ENCODE peak calls at places on chromosome 16, in ten cellular contexts. K is stimulated activated CD4-positive, alpha-beta T cell treated with anti-CD3 and anti-CD28 coated beads, TNF-alpha, amount 100 ng/mL, for 4 hours; F is aorta; A is mesendoderm; H is fibroblast of mammary gland; Y is CD4-positive, alpha-beta T cell; L is GM13977; I is HFFc6; Z is activated gamma-delta T cell treated with anti-CD3 and anti-CD28 coated beads, Interleukin-2, amount 50 U/mL, for 16 hours; G is adrenal gland. S is an unnamed sample.

GRCh38 chr16:12147681-12148479 is 171.3 kb downstream of the SNX29 start:
- DNase-seq in Z (no peak), K (no peak), I (no peak), H (no peak), G (peak; percentile 20), F (no peak), A (peak; percentile 60), Y (peak; percentile 5), L (no peak), S (no peak)

GRCh38 chr16:85306071-85306792 is 194.0 kb upstream of the CIBAR2 start:
- DNase-seq in L (peak; percentile 87), Y (peak; percentile 80), F (peak; percentile 97), I (peak; percentile 82), A (peak; percentile 78), H (peak; percentile 85), G (peak; percentile 92), Z (peak; percentile 57), K (peak; percentile 59), S (peak; percentile 99)

GRCh38 chr16:66476328-66477027 is 49.4 kb downstream of the BEAN1 start:
- DNase-seq in F (no peak), L (no peak), G (no peak), K (peak; percentile 17), I (no peak), Z (no peak), A (peak; percentile 50), Y (no peak), H (no peak), S (no peak)

GRCh38 chr16:82655315-82655714 is 28.5 kb downstream of the CDH13 start:
- DNase-seq in G (no peak), I (peak; percentile 86), Y (peak; percentile 72), H (peak; percentile 79), A (peak; percentile 50), Z (peak; percentile 61), L (no peak), F (peak; percentile 51), K (peak; percentile 53), S (peak; percentile 5)

GRCh38 chr16:58501242-58502131 is 1.5 kb downstream of the NDRG4 start:
- DNase-seq in K (no peak), G (no peak), A (peak; percentile 91), F (no peak), H (no peak), L (peak; percentile 50), Z (no peak), Y (peak; percentile 33), I (no peak), S (peak; percentile 33)

GRCh38 chr16:84692451-84692850 is 7.3 kb upstream of the USP10 start:
- DNase-seq in I (no peak), G (no peak), L (no peak), K (no peak), F (no peak), H (no peak), Y (no peak), Z (no peak), A (no peak), S (no peak)

GRCh38 chr16:75801307-75801706 is 75.0 kb upstream of the CPHXL start:
- DNase-seq in L (no peak), I (no peak), K (no peak), G (no peak), F (no peak), Y (no peak), A (no peak), H (peak; percentile 16), Z (no peak), S (no peak)

GRCh38 chr16:14179116-14179515 is 108.0 kb downstream of the MRTFB start:
- DNase-seq in H (peak; percentile 41), L (no peak), Z (no peak), I (no peak), G (no peak), F (no peak), Y (no peak), A (no peak), K (no peak), S (no peak)

GRCh38 chr16:14193316-14193871 is 122.3 kb downstream of the MRTFB start:
- DNase-seq in G (no peak), Z (peak; percentile 9), A (no peak), L (peak; percentile 57), H (no peak), K (peak; percentile 15), Y (peak; percentile 20), F (no peak), I (no peak), S (peak; percentile 71)

GRCh38 chr16:25093208-25094061 is 18.1 kb upstream of the LCMT1 start:
- DNase-seq in K (no peak), Y (no peak), I (no peak), A (no peak), H (no peak), F (no peak), L (peak; percentile 45), G (no peak), Z (no peak), S (no peak)

GRCh38 chr16:51067352-51067751 is 83.7 kb downstream of the SALL1 start:
- DNase-seq in K (no peak), Y (no peak), I (no peak), G (no peak), H (no peak), L (no peak), A (no peak), Z (no peak), F (no peak), S (no peak)

GRCh38 chr16:73951541-73951940 is 345.1 kb upstream of the PSMD7 start:
- DNase-seq in Z (no peak), L (no peak), H (no peak), I (no peak), K (no peak), G (no peak), A (no peak), Y (no peak), F (peak; percentile 40), S (no peak)

GRCh38 chr16:30699615-30700099 is 686 bp downstream of the SRCAP start:
- DNase-seq in H (no peak), I (no peak), L (no peak), Y (no peak), F (no peak), A (peak; percentile 12), K (no peak), G (no peak), Z (no peak), S (no peak)

GRCh38 chr16:4846503-4846900 is 586 bp downstream of the GLYR1 start:
- DNase-seq in K (no peak), L (peak; percentile 66), G (peak; percentile 82), Z (no peak), A (peak; percentile 78), F (peak; percentile 73), I (peak; percentile 61), H (peak; percentile 54), Y (no peak), S (peak; percentile 81)

GRCh38 chr16:75987323-75987722 is 261.0 kb upstream of the CPHXL start:
- DNase-seq in L (no peak), F (no peak), G (no peak), Z (no peak), K (no peak), H (no peak), Y (no peak), A (no peak), I (no peak), S (no peak)

GRCh38 chr16:56841233-56841632 is 23.8 kb upstream of the SLC12A3 start:
- DNase-seq in I (peak; percentile 59), A (no peak), F (no peak), H (peak; percentile 83), L (no peak), K (no peak), G (no peak), Z (no peak), Y (no peak), S (no peak)

GRCh38 chr16:55444754-55445485 is 34.1 kb upstream of the MMP2 start:
- DNase-seq in H (no peak), L (peak; percentile 52), G (peak; percentile 55), Z (no peak), F (peak; percentile 86), Y (no peak), I (no peak), K (no peak), A (no peak), S (peak; percentile 19)

GRCh38 chr16:90072442-90073105 is 4.6 kb downstream of the PRDM7 start:
- DNase-seq in F (no peak), Y (no peak), K (no peak), Z (no peak), L (no peak), A (no peak), G (no peak), I (no peak), H (no peak), S (no peak)

GRCh38 chr16:58738672-58739296 is 4.7 kb upstream of the GOT2 start:
- DNase-seq in K (no peak), G (no peak), Z (no peak), Y (no peak), H (no peak), A (no peak), L (no peak), I (no peak), F (no peak), S (no peak)

GRCh38 chr16:85436636-85437160 is 176.4 kb upstream of the GSE1 start:
- DNase-seq in I (no peak), G (no peak), Z (no peak), A (peak; percentile 74), F (peak; percentile 65), Y (no peak), K (no peak), L (no peak), H (peak; percentile 15), S (no peak)

GRCh38 chr16:546909-547770 is 13.1 kb upstream of the PRR35 start:
- DNase-seq in Z (no peak), G (peak; percentile 92), I (no peak), Y (peak; percentile 51), F (peak; percentile 80), A (peak; percentile 58), H (peak; percentile 63), L (peak; percentile 85), K (no peak), S (peak; percentile 62)

GRCh38 chr16:537415-538335 is 10.2 kb downstream of the CAPN15 start:
- DNase-seq in A (no peak), Z (no peak), I (no peak), K (no peak), H (no peak), L (no peak), F (no peak), G (no peak), Y (no peak), S (no peak)

GRCh38 chr16:89050119-89050867 is 43.4 kb upstream of the ACSF3 start:
- DNase-seq in H (no peak), K (no peak), L (no peak), F (peak; percentile 35), Y (no peak), I (no peak), Z (no peak), G (no peak), A (no peak), S (no peak)

GRCh38 chr16:75860654-75861053 is 134.4 kb upstream of the CPHXL start:
- DNase-seq in G (no peak), H (peak; percentile 21), A (peak; percentile 28), F (no peak), K (no peak), I (no peak), Y (no peak), Z (no peak), L (no peak), S (no peak)

GRCh38 chr16:711548-712320 is 3.2 kb upstream of the METRN start:
- DNase-seq in Z (peak; percentile 71), F (peak; percentile 83), H (peak; percentile 59), L (peak; percentile 95), G (peak; percentile 75), I (peak; percentile 47), A (peak; percentile 75), K (peak; percentile 53), Y (peak; percentile 74), S (peak; percentile 71)

GRCh38 chr16:85523602-85524364 is 89.3 kb upstream of the GSE1 start:
- DNase-seq in Y (no peak), I (no peak), H (peak; percentile 18), K (no peak), G (no peak), Z (no peak), L (no peak), A (peak; percentile 88), F (no peak), S (peak; percentile 94)

GRCh38 chr16:86403056-86403455 is 107.3 kb upstream of the FOXF1 start:
- DNase-seq in K (no peak), I (no peak), Z (no peak), Y (no peak), H (no peak), A (no peak), L (no peak), G (no peak), F (no peak), S (no peak)

GRCh38 chr16:57766714-57767348 is 31.3 kb downstream of the KATNB1 start:
- DNase-seq in H (no peak), L (no peak), Y (no peak), G (no peak), K (no peak), I (no peak), A (no peak), Z (no peak), F (peak; percentile 24), S (no peak)

S was measured in thyroid gland.